ENCODE peak calls at places on chromosomes 7 and 10, in five cellular contexts. One of them, this sample, is unnamed.

GRCh38 chr7:3412871-3413270 is 111.8 kb downstream of the SDK1 start:
- DNase-seq in HCT116: no peak
- DNase-seq in A549: no peak
- DNase-seq in prostate gland: no peak
- DNase-seq in body of pancreas: no peak
- DNase-seq in this sample: no peak

GRCh38 chr10:79437111-79437814 is 8.2 kb downstream of the ZCCHC24 start:
- DNase-seq in HCT116: no peak
- DNase-seq in A549: no peak
- DNase-seq in prostate gland: no peak
- DNase-seq in body of pancreas: no peak
- DNase-seq in this sample: no peak

GRCh38 chr10:13158401-13158800 is 3.0 kb upstream of the MCM10 start:
- DNase-seq in body of pancreas: no peak
- DNase-seq in prostate gland: no peak
- DNase-seq in A549: no peak
- DNase-seq in HCT116: no peak
- DNase-seq in this sample: peak; percentile 46

GRCh38 chr10:99672884-99673283 is 13.6 kb downstream of the ENTPD7 start:
- DNase-seq in A549: no peak
- DNase-seq in prostate gland: no peak
- DNase-seq in body of pancreas: no peak
- DNase-seq in HCT116: no peak
- DNase-seq in this sample: no peak

GRCh38 chr10:79984851-79985250 is 35.9 kb upstream of the SFTPD start:
- DNase-seq in body of pancreas: no peak
- DNase-seq in HCT116: peak; percentile 48
- DNase-seq in A549: no peak
- DNase-seq in prostate gland: no peak
- DNase-seq in this sample: no peak

GRCh38 chr7:120834726-120835125 is 23.2 kb downstream of the TSPAN12 start:
- DNase-seq in A549: no peak
- DNase-seq in body of pancreas: no peak
- DNase-seq in HCT116: no peak
- DNase-seq in prostate gland: no peak
- DNase-seq in this sample: no peak

GRCh38 chr7:92461027-92462003 is 14.0 kb downstream of the GATAD1 start:
- DNase-seq in A549: peak; percentile 66
- DNase-seq in body of pancreas: peak; percentile 40
- DNase-seq in HCT116: peak; percentile 41
- DNase-seq in prostate gland: peak; percentile 16
- DNase-seq in this sample: peak; percentile 56

GRCh38 chr7:123787227-123788007 is 38.6 kb upstream of the WASL start:
- DNase-seq in prostate gland: no peak
- DNase-seq in A549: no peak
- DNase-seq in body of pancreas: no peak
- DNase-seq in HCT116: no peak
- DNase-seq in this sample: peak; percentile 17

GRCh38 chr7:99623702-99624447 is 7.1 kb downstream of the ZSCAN25 start:
- DNase-seq in body of pancreas: no peak
- DNase-seq in HCT116: no peak
- DNase-seq in A549: no peak
- DNase-seq in prostate gland: no peak
- DNase-seq in this sample: peak; percentile 94

GRCh38 chr7:81956520-81956919 is 186.7 kb upstream of the HGF start:
- DNase-seq in body of pancreas: no peak
- DNase-seq in prostate gland: no peak
- DNase-seq in HCT116: peak; percentile 47
- DNase-seq in A549: peak; percentile 5
- DNase-seq in this sample: peak; percentile 92

GRCh38 chr7:120460928-120461327 is 188.0 kb downstream of the KCND2 start:
- DNase-seq in A549: no peak
- DNase-seq in body of pancreas: no peak
- DNase-seq in HCT116: no peak
- DNase-seq in prostate gland: no peak
- DNase-seq in this sample: no peak

GRCh38 chr7:122412441-122412840 is 107.9 kb upstream of the FEZF1 start:
- DNase-seq in prostate gland: no peak
- DNase-seq in HCT116: no peak
- DNase-seq in body of pancreas: no peak
- DNase-seq in A549: no peak
- DNase-seq in this sample: no peak

GRCh38 chr7:27110977-27111752 is 8.7 kb upstream of the HOXA2 start:
- DNase-seq in body of pancreas: peak; percentile 12
- DNase-seq in prostate gland: no peak
- DNase-seq in HCT116: no peak
- DNase-seq in A549: no peak
- DNase-seq in this sample: peak; percentile 29

GRCh38 chr7:11607676-11608075 is 224.3 kb downstream of the THSD7A start:
- DNase-seq in prostate gland: no peak
- DNase-seq in body of pancreas: peak; percentile 66
- DNase-seq in A549: no peak
- DNase-seq in HCT116: no peak
- DNase-seq in this sample: no peak

GRCh38 chr7:44196450-44196872 is 4.3 kb upstream of the YKT6 start:
- DNase-seq in prostate gland: no peak
- DNase-seq in HCT116: peak; percentile 47
- DNase-seq in body of pancreas: no peak
- DNase-seq in A549: peak; percentile 76
- DNase-seq in this sample: peak; percentile 63

GRCh38 chr7:14293434-14293833 is 304.0 kb upstream of the ETV1 start:
- DNase-seq in A549: no peak
- DNase-seq in prostate gland: no peak
- DNase-seq in HCT116: no peak
- DNase-seq in body of pancreas: no peak
- DNase-seq in this sample: no peak

GRCh38 chr7:148296994-148297644 is 293.4 kb upstream of the C7orf33 start:
- DNase-seq in A549: no peak
- DNase-seq in prostate gland: no peak
- DNase-seq in HCT116: peak; percentile 2
- DNase-seq in body of pancreas: no peak
- DNase-seq in this sample: peak; percentile 20

GRCh38 chr10:110491346-110491745 is 6.4 kb upstream of the DUSP5 start:
- DNase-seq in A549: no peak
- DNase-seq in HCT116: no peak
- DNase-seq in body of pancreas: no peak
- DNase-seq in prostate gland: no peak
- DNase-seq in this sample: no peak

GRCh38 chr7:157309990-157310668 is 26.7 kb upstream of the DNAJB6 start:
- DNase-seq in prostate gland: no peak
- DNase-seq in A549: peak; percentile 67
- DNase-seq in body of pancreas: no peak
- DNase-seq in HCT116: peak; percentile 80
- DNase-seq in this sample: no peak

GRCh38 chr7:6476596-6477374 is 29.0 kb upstream of the DAGLB start:
- DNase-seq in prostate gland: no peak
- DNase-seq in A549: no peak
- DNase-seq in body of pancreas: no peak
- DNase-seq in HCT116: no peak
- DNase-seq in this sample: no peak

GRCh38 chr7:116652793-116653192 is 19.2 kb upstream of the MET start:
- DNase-seq in prostate gland: no peak
- DNase-seq in A549: no peak
- DNase-seq in HCT116: no peak
- DNase-seq in body of pancreas: no peak
- DNase-seq in this sample: no peak

GRCh38 chr10:26355241-26355640 is 82.9 kb upstream of the APBB1IP start:
- DNase-seq in HCT116: no peak
- DNase-seq in prostate gland: no peak
- DNase-seq in A549: no peak
- DNase-seq in body of pancreas: no peak
- DNase-seq in this sample: no peak

GRCh38 chr10:122733450-122733849 is 33.8 kb upstream of the C10orf120 start:
- DNase-seq in A549: no peak
- DNase-seq in body of pancreas: no peak
- DNase-seq in prostate gland: no peak
- DNase-seq in HCT116: no peak
- DNase-seq in this sample: no peak

GRCh38 chr10:11838298-11838852 is 15.2 kb downstream of the PROSER2 start:
- DNase-seq in body of pancreas: no peak
- DNase-seq in HCT116: no peak
- DNase-seq in A549: no peak
- DNase-seq in prostate gland: peak; percentile 30
- DNase-seq in this sample: no peak

GRCh38 chr7:73822319-73823173 is 8.2 kb upstream of the CLDN4 start:
- DNase-seq in HCT116: peak; percentile 93
- DNase-seq in A549: peak; percentile 98
- DNase-seq in prostate gland: peak; percentile 59
- DNase-seq in body of pancreas: peak; percentile 49
- DNase-seq in this sample: no peak

GRCh38 chr10:119353438-119353837 is 146.1 kb downstream of the GRK5 start:
- DNase-seq in prostate gland: no peak
- DNase-seq in HCT116: no peak
- DNase-seq in body of pancreas: no peak
- DNase-seq in A549: no peak
- DNase-seq in this sample: no peak

GRCh38 chr10:132036887-132037675 is 28.7 kb upstream of the JAKMIP3 start:
- DNase-seq in prostate gland: peak; percentile 31
- DNase-seq in body of pancreas: no peak
- DNase-seq in A549: peak; percentile 57
- DNase-seq in HCT116: no peak
- DNase-seq in this sample: no peak

GRCh38 chr7:140605337-140605736 is 35.3 kb downstream of the DENND2A start:
- DNase-seq in body of pancreas: no peak
- DNase-seq in A549: no peak
- DNase-seq in prostate gland: no peak
- DNase-seq in HCT116: no peak
- DNase-seq in this sample: no peak
- TF ChIP-seq CTCF in body of pancreas: no peak
- TF ChIP-seq CTCF in A549: no peak
- TF ChIP-seq CTCF in prostate gland: no peak
- TF ChIP-seq CTCF in HCT116: no peak
- TF ChIP-seq CTCF in this sample: no peak

DNA sequence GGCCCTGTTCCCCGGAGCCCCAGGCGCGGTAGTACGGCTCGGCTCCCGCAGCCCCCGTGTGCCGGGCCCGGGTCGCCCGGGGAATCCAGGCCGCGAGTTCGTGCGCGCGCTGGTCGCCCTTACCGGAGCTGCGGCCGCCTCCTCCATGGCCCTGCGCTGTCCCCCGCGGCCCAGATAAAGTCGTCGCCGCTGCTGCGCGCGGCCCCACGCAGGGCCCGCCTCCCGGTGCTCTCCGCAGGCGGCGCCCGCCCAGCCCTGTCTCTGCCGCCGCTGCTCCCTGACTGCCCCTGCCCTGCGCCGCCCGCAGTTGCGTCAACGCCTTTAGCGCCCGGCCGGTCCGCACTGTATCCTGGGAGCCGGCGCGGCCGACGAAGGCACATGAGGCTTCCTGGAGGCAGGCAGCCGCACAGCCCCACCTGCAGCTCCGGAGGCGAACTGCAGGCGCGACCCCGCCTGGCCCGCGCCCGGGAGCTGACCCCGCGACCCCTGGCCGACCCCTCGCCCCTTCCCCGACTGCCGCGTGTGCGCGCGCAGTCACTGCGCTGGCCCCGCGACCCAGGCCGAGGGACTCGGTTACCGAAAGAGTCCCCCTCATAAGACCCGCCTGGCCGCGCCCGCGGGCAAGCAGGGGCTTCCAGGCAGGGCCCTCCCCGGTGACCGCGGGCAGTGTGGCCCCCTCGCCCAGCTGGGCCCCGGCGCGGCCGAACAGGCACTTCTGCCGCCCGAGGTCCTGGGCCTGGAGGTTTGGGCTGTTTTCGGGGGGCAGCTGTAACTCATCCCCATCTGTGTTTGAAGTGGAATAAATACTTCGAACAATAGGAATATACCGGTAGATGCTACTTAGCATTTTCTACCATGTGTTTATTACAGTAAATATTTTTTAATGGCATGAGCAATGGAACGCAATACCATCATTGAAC is 127.1 kb upstream of the ZNF746 start:
- DNase-seq in prostate gland: peak; percentile 90
- DNase-seq in HCT116: peak; percentile 81
- DNase-seq in A549: peak; percentile 74
- DNase-seq in body of pancreas: peak; percentile 94
- DNase-seq in this sample: peak; percentile 98
- TF ChIP-seq POLR2A in prostate gland: peak; percentile 74
- TF ChIP-seq POLR2A in HCT116: peak; percentile 51
- TF ChIP-seq POLR2A in A549: peak; percentile 78
- TF ChIP-seq POLR2A in body of pancreas: peak; percentile 85
- TF ChIP-seq POLR2A in this sample: peak; percentile 55

DNA sequence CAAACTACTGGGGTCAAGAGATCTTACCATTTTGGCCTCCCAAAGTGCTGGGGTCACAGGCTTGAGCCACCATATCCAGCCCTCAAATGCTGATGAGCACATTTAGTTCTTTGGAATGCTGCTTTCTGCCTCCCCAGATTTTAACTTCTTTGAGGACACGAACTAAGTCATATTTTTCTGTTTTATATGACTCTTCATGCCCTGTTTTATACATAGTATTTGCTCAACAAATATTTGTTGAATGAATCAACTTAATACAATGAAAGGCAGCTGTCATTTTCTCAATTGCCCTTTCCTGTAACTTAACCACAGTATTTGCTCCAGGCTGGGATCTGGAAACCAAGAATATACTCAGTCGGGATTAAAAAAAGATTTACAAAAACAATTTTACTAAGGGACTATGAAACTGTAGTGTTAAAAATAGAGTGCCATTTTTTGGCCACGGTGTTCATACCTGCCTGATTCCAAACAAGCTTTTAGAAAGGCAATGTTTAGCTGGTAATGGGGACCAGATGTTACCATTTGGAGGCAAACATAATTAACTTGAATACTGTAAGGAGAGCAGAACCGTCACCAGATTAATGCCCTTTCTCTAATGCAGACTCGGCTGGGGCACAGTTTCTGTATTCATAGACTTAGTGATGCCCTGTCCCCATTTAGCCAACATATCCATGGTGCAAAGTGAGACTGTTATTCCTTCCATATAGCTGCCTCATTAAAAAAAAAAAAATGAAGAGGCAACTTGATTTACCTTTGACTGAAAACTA is 117.6 kb downstream of the NRP1 start:
- DNase-seq in HCT116: no peak
- DNase-seq in prostate gland: no peak
- DNase-seq in A549: peak; percentile 40
- DNase-seq in body of pancreas: no peak
- DNase-seq in this sample: no peak
- H3K4me3 ChIP-seq in HCT116: no peak overlapping the region
- H3K4me3 ChIP-seq in prostate gland: no peak overlapping the region
- H3K4me3 ChIP-seq in A549: no peak overlapping the region
- H3K4me3 ChIP-seq in body of pancreas: no peak overlapping the region
- H3K4me3 ChIP-seq in this sample: no peak overlapping the region

GRCh38 chr10:4176500-4177281 is 391.7 kb upstream of the KLF6 start:
- DNase-seq in prostate gland: no peak
- DNase-seq in body of pancreas: no peak
- DNase-seq in HCT116: no peak
- DNase-seq in A549: no peak
- DNase-seq in this sample: no peak

GRCh38 chr10:4170181-4170580 is 385.2 kb upstream of the KLF6 start:
- DNase-seq in HCT116: no peak
- DNase-seq in body of pancreas: no peak
- DNase-seq in prostate gland: no peak
- DNase-seq in A549: no peak
- DNase-seq in this sample: no peak

GRCh38 chr10:4177826-4178225 is 392.8 kb upstream of the KLF6 start:
- DNase-seq in body of pancreas: no peak
- DNase-seq in prostate gland: no peak
- DNase-seq in A549: no peak
- DNase-seq in HCT116: no peak
- DNase-seq in this sample: no peak

GRCh38 chr10:4170633-4171314 is 385.8 kb upstream of the KLF6 start:
- DNase-seq in HCT116: no peak
- DNase-seq in body of pancreas: no peak
- DNase-seq in A549: no peak
- DNase-seq in prostate gland: no peak
- DNase-seq in this sample: no peak

GRCh38 chr10:4174197-4174596 is 389.2 kb upstream of the KLF6 start:
- DNase-seq in A549: no peak
- DNase-seq in HCT116: no peak
- DNase-seq in prostate gland: no peak
- DNase-seq in body of pancreas: no peak
- DNase-seq in this sample: peak; percentile 4
- TF ChIP-seq CTCF in A549: peak; percentile 22
- TF ChIP-seq CTCF in HCT116: peak; percentile 66
- TF ChIP-seq CTCF in prostate gland: no peak
- TF ChIP-seq CTCF in body of pancreas: no peak
- TF ChIP-seq CTCF in this sample: no peak

This sample was measured in NB4.